ENCODE peak calls at places on chromosomes 11 and 22, in nine cellular contexts. J is HS-5, Q is Ammon's horn, T is HS-27A, P is adrenal gland, Y is cerebellar cortex, I is BJ, O is H4, U is mammary epithelial cell. C is an unnamed sample.

GRCh38 chr11:26087095-26087935 is 244.6 kb upstream of the ANO3 start:
- DNase-seq in J (no peak), Q (no peak), T (no peak), P (no peak), Y (no peak), I (no peak), O (no peak), U (no peak), C (no peak)

GRCh38 chr11:63417174-63417852 is 47.7 kb downstream of the SLC22A9 start:
- DNase-seq in J (no peak), Q (no peak), T (no peak), P (no peak), Y (no peak), I (no peak), O (no peak), U (no peak), C (no peak)

GRCh38 chr22:43994416-43994815 is 29.7 kb upstream of the PARVB start:
- DNase-seq in J (no peak), Q (no peak), T (no peak), P (no peak), Y (no peak), I (no peak), O (no peak), U (no peak), C (no peak)

GRCh38 chr11:69115586-69116560 is 39.9 kb upstream of the SMIM38 start:
- DNase-seq in J (no peak), Q (no peak), T (no peak), P (no peak), Y (no peak), I (no peak), O (no peak), U (no peak), C (no peak)

GRCh38 chr11:44456544-44457270 is 108.8 kb upstream of the CD82 start:
- DNase-seq in J (no peak), Q (no peak), T (no peak), P (no peak), Y (peak; percentile 32), I (no peak), O (no peak), U (no peak), C (no peak)

GRCh38 chr11:126318642-126319373 is 14.9 kb downstream of the DCPS start:
- DNase-seq in J (no peak), Q (peak; percentile 79), T (no peak), P (peak; percentile 49), Y (no peak), I (peak; percentile 92), O (peak; percentile 95), U (peak; percentile 96), C (peak; percentile 94)

GRCh38 chr11:130464289-130464812 is 15.9 kb downstream of the ADAMTS15 start:
- DNase-seq in J (no peak), Q (no peak), T (no peak), P (no peak), Y (no peak), I (no peak), O (no peak), U (no peak), C (no peak)

GRCh38 chr11:87081358-87081757 is 43.6 kb downstream of the TMEM135 start:
- DNase-seq in J (no peak), Q (no peak), T (no peak), P (no peak), Y (no peak), I (no peak), O (no peak), U (no peak), C (no peak)

GRCh38 chr11:72755794-72756285 is 3.6 kb upstream of the ARAP1 start:
- DNase-seq in J (no peak), Q (no peak), T (no peak), P (no peak), Y (no peak), I (no peak), O (no peak), U (no peak), C (no peak)